ENCODE peak calls at places on chromosome 12, in seven cellular contexts. One of them, this sample, is unnamed.

GRCh38 chr12:8145754-8146415 is 10.9 kb upstream of the ZNF705A start:
- DNase-seq in mesendoderm: peak
- DNase-seq in GM10248: no peak
- DNase-seq in posterior cingulate gyrus: peak
- DNase-seq in bronchial epithelial cell: no peak
- DNase-seq in stimulated activated CD8-positive, alpha-beta memory T cell treated with anti-CD3 and anti-CD28 coated beads, Interleukin-15, amount 100 ng/mL, for 24 hours: no peak
- DNase-seq in activated CD8-positive, alpha-beta T cell treated with anti-CD3 and anti-CD28 coated beads for 36 hours: no peak
- DNase-seq in this sample: no peak

GRCh38 chr12:88559772-88560171 is 20.5 kb downstream of the KITLG start:
- DNase-seq in mesendoderm: no peak
- DNase-seq in GM10248: no peak
- DNase-seq in posterior cingulate gyrus: no peak
- DNase-seq in bronchial epithelial cell: peak
- DNase-seq in stimulated activated CD8-positive, alpha-beta memory T cell treated with anti-CD3 and anti-CD28 coated beads, Interleukin-15, amount 100 ng/mL, for 24 hours: no peak
- DNase-seq in activated CD8-positive, alpha-beta T cell treated with anti-CD3 and anti-CD28 coated beads for 36 hours: no peak
- DNase-seq in this sample: no peak

GRCh38 chr12:1424674-1425395 is 169.5 kb downstream of the FBXL14 start:
- DNase-seq in mesendoderm: no peak
- DNase-seq in GM10248: no peak
- DNase-seq in posterior cingulate gyrus: no peak
- DNase-seq in bronchial epithelial cell: no peak
- DNase-seq in stimulated activated CD8-positive, alpha-beta memory T cell treated with anti-CD3 and anti-CD28 coated beads, Interleukin-15, amount 100 ng/mL, for 24 hours: no peak
- DNase-seq in activated CD8-positive, alpha-beta T cell treated with anti-CD3 and anti-CD28 coated beads for 36 hours: no peak
- DNase-seq in this sample: no peak

GRCh38 chr12:27179399-27180214 is 64.5 kb upstream of the STK38L start:
- DNase-seq in mesendoderm: peak
- DNase-seq in GM10248: peak
- DNase-seq in posterior cingulate gyrus: no peak
- DNase-seq in bronchial epithelial cell: peak
- DNase-seq in stimulated activated CD8-positive, alpha-beta memory T cell treated with anti-CD3 and anti-CD28 coated beads, Interleukin-15, amount 100 ng/mL, for 24 hours: no peak
- DNase-seq in activated CD8-positive, alpha-beta T cell treated with anti-CD3 and anti-CD28 coated beads for 36 hours: peak
- DNase-seq in this sample: no peak

GRCh38 chr12:51819851-51820720 is 28.4 kb downstream of the FIGNL2 start:
- DNase-seq in mesendoderm: no peak
- DNase-seq in GM10248: no peak
- DNase-seq in posterior cingulate gyrus: peak
- DNase-seq in bronchial epithelial cell: no peak
- DNase-seq in stimulated activated CD8-positive, alpha-beta memory T cell treated with anti-CD3 and anti-CD28 coated beads, Interleukin-15, amount 100 ng/mL, for 24 hours: no peak
- DNase-seq in activated CD8-positive, alpha-beta T cell treated with anti-CD3 and anti-CD28 coated beads for 36 hours: no peak
- DNase-seq in this sample: peak

GRCh38 chr12:127063339-127064090 is 1203.5 kb upstream of the TMEM132C start:
- DNase-seq in mesendoderm: no peak
- DNase-seq in GM10248: no peak
- DNase-seq in posterior cingulate gyrus: no peak
- DNase-seq in bronchial epithelial cell: no peak
- DNase-seq in stimulated activated CD8-positive, alpha-beta memory T cell treated with anti-CD3 and anti-CD28 coated beads, Interleukin-15, amount 100 ng/mL, for 24 hours: no peak
- DNase-seq in activated CD8-positive, alpha-beta T cell treated with anti-CD3 and anti-CD28 coated beads for 36 hours: no peak
- DNase-seq in this sample: no peak

GRCh38 chr12:64006211-64006610 is 161.7 kb downstream of the SRGAP1 start:
- DNase-seq in mesendoderm: peak
- DNase-seq in GM10248: no peak
- DNase-seq in posterior cingulate gyrus: no peak
- DNase-seq in bronchial epithelial cell: no peak
- DNase-seq in stimulated activated CD8-positive, alpha-beta memory T cell treated with anti-CD3 and anti-CD28 coated beads, Interleukin-15, amount 100 ng/mL, for 24 hours: no peak
- DNase-seq in activated CD8-positive, alpha-beta T cell treated with anti-CD3 and anti-CD28 coated beads for 36 hours: no peak
- DNase-seq in this sample: no peak

GRCh38 chr12:50066402-50066801 is 9.0 kb downstream of the ASIC1 start:
- DNase-seq in mesendoderm: peak
- DNase-seq in GM10248: no peak
- DNase-seq in posterior cingulate gyrus: peak
- DNase-seq in bronchial epithelial cell: peak
- DNase-seq in stimulated activated CD8-positive, alpha-beta memory T cell treated with anti-CD3 and anti-CD28 coated beads, Interleukin-15, amount 100 ng/mL, for 24 hours: no peak
- DNase-seq in activated CD8-positive, alpha-beta T cell treated with anti-CD3 and anti-CD28 coated beads for 36 hours: no peak
- DNase-seq in this sample: no peak

GRCh38 chr12:2244013-2244861 is 191.4 kb downstream of the CACNA1C start:
- DNase-seq in mesendoderm: peak
- DNase-seq in GM10248: no peak
- DNase-seq in posterior cingulate gyrus: peak
- DNase-seq in bronchial epithelial cell: peak
- DNase-seq in stimulated activated CD8-positive, alpha-beta memory T cell treated with anti-CD3 and anti-CD28 coated beads, Interleukin-15, amount 100 ng/mL, for 24 hours: no peak
- DNase-seq in activated CD8-positive, alpha-beta T cell treated with anti-CD3 and anti-CD28 coated beads for 36 hours: no peak
- DNase-seq in this sample: no peak

GRCh38 chr12:46219892-46220655 is 48.8 kb downstream of the SLC38A1 start:
- DNase-seq in mesendoderm: peak
- DNase-seq in GM10248: no peak
- DNase-seq in posterior cingulate gyrus: no peak
- DNase-seq in bronchial epithelial cell: peak
- DNase-seq in stimulated activated CD8-positive, alpha-beta memory T cell treated with anti-CD3 and anti-CD28 coated beads, Interleukin-15, amount 100 ng/mL, for 24 hours: no peak
- DNase-seq in activated CD8-positive, alpha-beta T cell treated with anti-CD3 and anti-CD28 coated beads for 36 hours: peak
- DNase-seq in this sample: peak

GRCh38 chr12:100199347-100200136 is 1.1 kb upstream of the ACTR6 start:
- DNase-seq in mesendoderm: peak
- DNase-seq in GM10248: peak
- DNase-seq in posterior cingulate gyrus: peak
- DNase-seq in bronchial epithelial cell: peak
- DNase-seq in stimulated activated CD8-positive, alpha-beta memory T cell treated with anti-CD3 and anti-CD28 coated beads, Interleukin-15, amount 100 ng/mL, for 24 hours: peak
- DNase-seq in activated CD8-positive, alpha-beta T cell treated with anti-CD3 and anti-CD28 coated beads for 36 hours: peak
- DNase-seq in this sample: peak

GRCh38 chr12:59389968-59390576 is 205.8 kb upstream of the SLC16A7 start:
- DNase-seq in mesendoderm: no peak
- DNase-seq in GM10248: no peak
- DNase-seq in posterior cingulate gyrus: peak
- DNase-seq in bronchial epithelial cell: no peak
- DNase-seq in stimulated activated CD8-positive, alpha-beta memory T cell treated with anti-CD3 and anti-CD28 coated beads, Interleukin-15, amount 100 ng/mL, for 24 hours: no peak
- DNase-seq in activated CD8-positive, alpha-beta T cell treated with anti-CD3 and anti-CD28 coated beads for 36 hours: no peak
- DNase-seq in this sample: no peak

This sample was measured in naive thymus-derived CD8-positive, alpha-beta T cell.